ENCODE peak calls at places on chromosomes 5 and 9, in five cellular contexts. R is stimulated activated CD8-positive, alpha-beta memory T cell treated with anti-CD3 and anti-CD28 coated beads, Interleukin-7, amount 100 ng/mL, for 1 hour; I is T follicular helper cell; T is EH; D is HT-29. J is an unnamed sample.

GRCh38 chr9:136587145-136587943 is 41.5 kb upstream of the NOTCH1 start:
- DNase-seq in R (no peak), I (no peak), T (peak), D (no peak), J (no peak)

GRCh38 chr9:19284729-19285128 is 54.2 kb downstream of the DENND4C start:
- DNase-seq in R (no peak), I (no peak), T (no peak), D (no peak), J (no peak)

GRCh38 chr9:69171049-69171448 is 3.0 kb upstream of the TJP2 start:
- DNase-seq in R (no peak), I (no peak), T (peak), D (no peak), J (no peak)

GRCh38 chr9:86181379-86182315 is 77.8 kb downstream of the C9orf153 start:
- DNase-seq in R (no peak), I (no peak), T (no peak), D (no peak), J (no peak)

GRCh38 chr5:178278358-178279023 is 45.9 kb upstream of the PHYKPL start:
- DNase-seq in R (no peak), I (no peak), T (no peak), D (no peak), J (no peak)

GRCh38 chr9:96686638-96687335 is 31.7 kb upstream of the PRXL2C start:
- DNase-seq in R (peak), I (peak), T (peak), D (no peak), J (peak)

GRCh38 chr5:32254987-32255900 is 57.5 kb downstream of the MTMR12 start:
- DNase-seq in R (no peak), I (no peak), T (peak), D (no peak), J (no peak)

GRCh38 chr5:14108170-14108996 is 34.8 kb upstream of the TRIO start:
- DNase-seq in R (no peak), I (no peak), T (peak), D (peak), J (no peak)

GRCh38 chr5:78706381-78706780 is 57.8 kb upstream of the LHFPL2 start:
- DNase-seq in R (no peak), I (no peak), T (peak), D (no peak), J (no peak)

GRCh38 chr9:12935714-12936113 is 160.9 kb downstream of the LURAP1L start:
- DNase-seq in R (no peak), I (no peak), T (peak), D (no peak), J (no peak)

GRCh38 chr9:132372177-132373095 is 17.6 kb upstream of the SETX start:
- DNase-seq in R (no peak), I (no peak), T (peak), D (peak), J (peak)

J was measured in ascending aorta.